ENCODE peak calls at places on chromosome 6, in eight cellular contexts. D, A, G, V, I, Q, M and T are unnamed samples.

GRCh38 chr6:158150701-158151100 is 17.4 kb downstream of the SERAC1 start:
- DNase-seq in D (no peak), A (no peak), G (no peak), V (no peak), I (no peak), Q (no peak), M (no peak), T (no peak)

GRCh38 chr6:144543006-144543871 is 258.1 kb downstream of the UTRN start:
- DNase-seq in D (no peak), A (peak; percentile 32), G (no peak), V (no peak), I (no peak), Q (peak; percentile 48), M (no peak), T (no peak)

GRCh38 chr6:155317186-155317585 is 2.9 kb upstream of the TFB1M start:
- DNase-seq in D (no peak), A (no peak), G (no peak), V (no peak), I (no peak), Q (no peak), M (no peak), T (no peak)

GRCh38 chr6:89792881-89793280 is 26.7 kb downstream of the MDN1 start:
- DNase-seq in D (peak; percentile 51), A (peak; percentile 8), G (peak; percentile 2), V (no peak), I (no peak), Q (peak; percentile 28), M (no peak), T (no peak)

GRCh38 chr6:71419217-71419953 is 130.8 kb downstream of the OGFRL1 start:
- DNase-seq in D (no peak), A (no peak), G (no peak), V (no peak), I (no peak), Q (no peak), M (peak; percentile 22), T (no peak)

GRCh38 chr6:166752097-166752496 is 125.0 kb upstream of the RPS6KA2 start:
- DNase-seq in D (no peak), A (no peak), G (no peak), V (no peak), I (no peak), Q (no peak), M (no peak), T (no peak)

GRCh38 chr6:16278048-16278724 is 39.8 kb downstream of the GMPR start:
- DNase-seq in D (no peak), A (peak; percentile 7), G (no peak), V (no peak), I (no peak), Q (no peak), M (no peak), T (no peak)

GRCh38 chr6:35034411-35035171 is 106.5 kb downstream of the TCP11 start:
- DNase-seq in D (no peak), A (no peak), G (no peak), V (no peak), I (no peak), Q (no peak), M (peak; percentile 85), T (no peak)

GRCh38 chr6:11644071-11644470 is 106.5 kb downstream of the TMEM170B start:
- DNase-seq in D (no peak), A (no peak), G (no peak), V (no peak), I (no peak), Q (no peak), M (no peak), T (no peak)

GRCh38 chr6:1381397-1382330 is 7.7 kb upstream of the FOXF2 start:
- DNase-seq in D (peak; percentile 76), A (no peak), G (no peak), V (no peak), I (peak; percentile 5), Q (no peak), M (peak; percentile 73), T (no peak)

GRCh38 chr6:29764422-29765196 is 41.4 kb downstream of the HLA-F start:
- DNase-seq in D (no peak), A (no peak), G (no peak), V (no peak), I (no peak), Q (no peak), M (no peak), T (no peak)

GRCh38 chr6:125639621-125640020 is 109.8 kb upstream of the HEY2 start:
- DNase-seq in D (no peak), A (no peak), G (no peak), V (no peak), I (no peak), Q (no peak), M (no peak), T (no peak)

GRCh38 chr6:71028236-71028876 is 71.5 kb upstream of the B3GAT2 start:
- DNase-seq in D (no peak), A (no peak), G (no peak), V (no peak), I (no peak), Q (no peak), M (no peak), T (no peak)

GRCh38 chr6:145736854-145737181 is 1.5 kb upstream of the EPM2A start:
- DNase-seq in D (no peak), A (no peak), G (no peak), V (no peak), I (no peak), Q (no peak), M (no peak), T (no peak)